ENCODE peak calls at places on chromosomes 3 and 15, in seven cellular contexts. E is lower lobe of right lung, J is heart right ventricle, O is testis, Y is endothelial cell, C is BJ, P is natural killer cell. K is an unnamed sample.

GRCh38 chr15:49045691-49046112 is 544 bp downstream of the SECISBP2L start:
- DNase-seq in E (no peak), J (no peak), O (no peak), Y (peak), C (no peak), P (no peak), K (peak)

GRCh38 chr15:98597666-98598065 is 50.7 kb upstream of the IGF1R start:
- DNase-seq in E (no peak), J (no peak), O (no peak), Y (no peak), C (no peak), P (no peak), K (no peak)

GRCh38 chr3:21059409-21059808 is 691.6 kb downstream of the ZNF385D start:
- DNase-seq in E (no peak), J (no peak), O (no peak), Y (no peak), C (peak), P (no peak), K (no peak)

GRCh38 chr15:33547876-33548275 is 237.1 kb downstream of the RYR3 start:
- DNase-seq in E (peak), J (no peak), O (peak), Y (peak), C (no peak), P (no peak), K (peak)

GRCh38 chr15:73921257-73921890 is 4.9 kb upstream of the LOXL1 start:
- DNase-seq in E (peak), J (peak), O (no peak), Y (no peak), C (no peak), P (no peak), K (no peak)

GRCh38 chr15:68700395-68701123 is 120.1 kb downstream of the ANP32A start:
- DNase-seq in E (no peak), J (peak), O (peak), Y (peak), C (no peak), P (no peak), K (peak)

GRCh38 chr3:133833880-133834620 is 28.4 kb downstream of the SRPRB start:
- DNase-seq in E (no peak), J (no peak), O (no peak), Y (no peak), C (no peak), P (no peak), K (no peak)

GRCh38 chr3:112020653-112021052 is 13.9 kb upstream of the TMPRSS7 start:
- DNase-seq in E (no peak), J (no peak), O (no peak), Y (no peak), C (no peak), P (no peak), K (no peak)

GRCh38 chr3:183487896-183488295 is 59.5 kb upstream of the MCF2L2 start:
- DNase-seq in E (no peak), J (no peak), O (no peak), Y (no peak), C (no peak), P (no peak), K (no peak)

GRCh38 chr3:23611737-23612295 is 193.9 kb upstream of the UBE2E1 start:
- DNase-seq in E (peak), J (peak), O (peak), Y (no peak), C (no peak), P (no peak), K (peak)

GRCh38 chr3:157136647-157137387 is 23.1 kb downstream of the CCNL1 start:
- DNase-seq in E (peak), J (no peak), O (no peak), Y (no peak), C (no peak), P (no peak), K (no peak)

GRCh38 chr3:4517643-4518042 is 24.5 kb downstream of the ITPR1 start:
- DNase-seq in E (no peak), J (no peak), O (no peak), Y (no peak), C (no peak), P (no peak), K (no peak)

GRCh38 chr15:50562735-50563640 is 16.5 kb upstream of the USP50 start:
- DNase-seq in E (no peak), J (no peak), O (no peak), Y (no peak), C (no peak), P (no peak), K (peak)

DNA sequence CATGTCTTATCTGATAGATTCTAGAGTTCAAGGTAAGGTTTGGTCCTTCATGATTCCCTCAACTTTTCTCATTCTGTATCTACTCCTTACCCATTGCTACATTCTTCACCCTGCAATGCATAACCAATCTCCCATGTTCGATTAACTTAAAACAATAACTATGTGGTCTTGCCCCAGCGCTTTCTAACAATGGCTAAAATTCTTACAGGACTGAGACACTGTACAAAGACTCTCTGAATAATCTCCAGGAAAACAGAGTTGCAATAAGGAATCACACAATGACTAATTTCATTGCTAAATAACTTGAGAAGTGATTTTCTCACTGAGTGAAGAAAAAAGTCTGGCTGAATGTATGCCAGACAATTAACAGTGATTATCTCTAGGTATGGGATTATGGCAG is 69.6 kb upstream of the FAM174B start:
- DNase-seq in E (no peak), J (no peak), O (no peak), Y (no peak), C (no peak), P (no peak), K (no peak)
- TF ChIP-seq CTCF in E (no peak), J (no peak), O (no peak), Y (no peak), C (no peak), P (no peak), K (no peak)

GRCh38 chr3:169812844-169813677 is at the start of the genes LRRC34 and LRRIQ4:
- DNase-seq in E (peak), J (peak), O (peak), Y (peak), C (peak), P (peak), K (no peak)

GRCh38 chr3:169815590-169816150 is 3.0 kb upstream of the LRRC34 start:
- DNase-seq in E (no peak), J (no peak), O (no peak), Y (no peak), C (no peak), P (no peak), K (no peak)

GRCh38 chr3:169812124-169812843 is 386 bp upstream of the LRRIQ4 start:
- DNase-seq in E (peak), J (peak), O (peak), Y (peak), C (peak), P (peak), K (peak)

GRCh38 chr3:169811606-169812123 is 1.0 kb upstream of the LRRIQ4 start:
- DNase-seq in E (no peak), J (no peak), O (peak), Y (no peak), C (peak), P (no peak), K (peak)

DNA sequence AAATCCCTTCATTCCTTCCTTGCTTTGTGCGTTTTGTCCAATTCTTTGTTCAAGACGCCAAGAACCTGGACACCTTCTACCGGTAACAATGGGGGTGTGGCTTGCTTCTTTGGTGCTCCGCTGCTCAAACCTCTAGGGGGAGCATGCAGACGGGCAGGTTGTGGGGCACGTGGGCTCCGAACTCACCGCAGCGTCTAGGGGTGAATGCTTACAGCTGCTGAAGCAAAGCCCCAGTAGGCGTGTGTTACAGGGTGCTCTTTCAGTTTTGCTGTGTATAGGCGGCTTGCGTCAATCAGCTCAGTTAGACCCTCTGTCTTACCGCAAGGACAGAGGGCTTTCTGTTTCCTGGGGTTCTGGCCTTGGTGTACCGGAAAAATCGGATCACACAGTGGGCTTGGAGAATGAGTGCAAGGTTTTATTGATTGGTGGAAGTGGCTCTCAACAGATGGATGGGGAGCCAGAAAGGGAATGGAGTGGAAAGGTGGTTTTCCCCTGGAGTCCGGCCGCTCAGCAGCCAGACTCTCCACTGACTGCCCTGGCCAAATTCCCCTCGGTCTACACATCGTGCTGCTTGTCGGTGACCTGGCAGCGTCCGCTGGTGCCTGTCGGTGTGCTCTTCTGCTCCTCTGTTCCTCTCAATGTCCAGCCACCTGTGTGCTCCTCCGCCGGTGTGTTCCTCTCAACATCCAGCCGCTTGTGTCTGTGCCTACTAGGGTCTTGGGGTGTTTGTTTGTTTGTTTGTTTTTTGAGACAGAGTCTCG is 1.2 kb upstream of the LRRC34 start:
- DNase-seq in E (peak), J (no peak), O (no peak), Y (no peak), C (no peak), P (peak), K (no peak)
- TF ChIP-seq CTCF in E (peak), J (no peak), O (no peak), Y (no peak), C (peak), P (peak), K (no peak)

GRCh38 chr3:89851974-89852621 is 744.7 kb downstream of the EPHA3 start:
- DNase-seq in E (no peak), J (peak), O (peak), Y (peak), C (no peak), P (no peak), K (peak)
- TF ChIP-seq CTCF in E (peak), J (peak), O (no peak), Y (peak), C (peak), P (no peak), K (peak)

GRCh38 chr3:130539005-130539404 is 22.0 kb downstream of the COL6A6 start:
- DNase-seq in E (peak), J (no peak), O (peak), Y (peak), C (no peak), P (no peak), K (no peak)
- TF ChIP-seq CTCF in E (peak), J (peak), O (peak), Y (peak), C (peak), P (no peak), K (peak)

DNA sequence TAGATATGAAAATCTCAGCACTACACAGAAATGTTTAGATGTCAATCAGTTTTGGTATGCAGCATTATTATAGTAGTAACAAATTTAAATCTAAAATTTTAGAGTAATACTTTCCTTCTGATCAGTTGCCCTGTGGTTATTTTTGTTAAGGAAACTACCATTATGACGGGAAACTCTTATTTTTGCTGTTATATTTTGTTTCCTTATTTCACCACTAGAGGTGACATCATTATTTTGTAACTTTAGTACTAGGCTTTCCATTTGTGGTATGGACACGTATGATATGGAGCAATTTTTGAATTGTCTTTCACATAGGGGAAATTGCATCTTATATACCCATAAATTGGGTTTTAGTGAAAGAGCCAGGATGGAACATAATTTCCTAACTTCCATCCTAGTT is 19.6 kb upstream of the PPP4R2 start:
- DNase-seq in E (no peak), J (no peak), O (no peak), Y (no peak), C (no peak), P (no peak), K (no peak)
- TF ChIP-seq CTCF in E (no peak), J (no peak), O (no peak), Y (peak), C (no peak), P (no peak), K (no peak)

K was measured in astrocyte of the cerebellum.